ENCODE peak calls at places on chromosome 3, in ten cellular contexts. D is left cardiac atrium; A is HCT116; K is activated T-cell treated with anti-CD3 and anti-CD28 coated beads, Interleukin-2, amount 50 U/mL, for 72 hours; O is pancreas; F is left ventricle myocardium superior; Q is activated CD8-positive, alpha-beta memory T cell treated with anti-CD3 and anti-CD28 coated beads, Interleukin-2, amount 10 ng/mL, durations not matched to agents 7 days and 5 days; L is CD4-positive, CD25-positive, alpha-beta regulatory T cell; V is activated naive CD8-positive, alpha-beta T cell treated with anti-CD3 and anti-CD28 coated beads, Interleukin-2, amount 10 ng/mL, durations not matched to agents 7 days and 5 days; I is naive B cell. Y is an unnamed sample.

GRCh38 chr3:11306815-11307589 is 34.8 kb downstream of the ATG7 start:
- ATAC-seq in D (peak), A (no peak), K (peak), O (no peak), F (peak), Q (peak), L (peak), V (peak), I (no peak), Y (no peak)

GRCh38 chr3:48194446-48195071 is 6.3 kb upstream of the CDC25A start:
- ATAC-seq in D (peak), A (peak), K (no peak), O (peak), F (peak), Q (peak), L (no peak), V (no peak), I (no peak), Y (peak)

GRCh38 chr3:31406901-31407300 is 125.8 kb upstream of the STT3B start:
- ATAC-seq in D (no peak), A (no peak), K (no peak), O (no peak), F (no peak), Q (no peak), L (no peak), V (no peak), I (no peak), Y (no peak)

GRCh38 chr3:9770276-9770812 is 597 bp upstream of the CAMK1 start:
- ATAC-seq in D (peak), A (no peak), K (no peak), O (peak), F (peak), Q (no peak), L (no peak), V (no peak), I (no peak), Y (peak)

GRCh38 chr3:128113817-128114794 is 9.5 kb downstream of the RUVBL1 start:
- ATAC-seq in D (no peak), A (no peak), K (no peak), O (peak), F (peak), Q (peak), L (peak), V (no peak), I (peak), Y (no peak)

GRCh38 chr3:131444180-131444579 is 58.6 kb downstream of the MRPL3 start:
- ATAC-seq in D (no peak), A (no peak), K (no peak), O (no peak), F (no peak), Q (no peak), L (no peak), V (no peak), I (no peak), Y (no peak)

GRCh38 chr3:15810702-15811101 is 12.9 kb upstream of the ANKRD28 start:
- ATAC-seq in D (no peak), A (no peak), K (peak), O (peak), F (no peak), Q (peak), L (no peak), V (no peak), I (no peak), Y (no peak)

GRCh38 chr3:5160926-5161858 is 26.3 kb upstream of the EDEM1 start:
- ATAC-seq in D (no peak), A (peak), K (peak), O (no peak), F (peak), Q (peak), L (no peak), V (no peak), I (no peak), Y (no peak)

GRCh38 chr3:56323986-56324420 is 144.3 kb downstream of the ERC2 start:
- ATAC-seq in D (peak), A (peak), K (no peak), O (no peak), F (peak), Q (no peak), L (no peak), V (no peak), I (no peak), Y (peak)

GRCh38 chr3:20352547-20353164 is 166.7 kb upstream of the SGO1 start:
- ATAC-seq in D (no peak), A (no peak), K (no peak), O (no peak), F (no peak), Q (no peak), L (no peak), V (no peak), I (no peak), Y (no peak)

GRCh38 chr3:171827836-171828458 is 15.2 kb upstream of the TMEM212 start:
- ATAC-seq in D (no peak), A (no peak), K (peak), O (no peak), F (no peak), Q (peak), L (peak), V (peak), I (no peak), Y (no peak)

GRCh38 chr3:133401374-133402135 is 1.7 kb downstream of the BFSP2 start:
- ATAC-seq in D (peak), A (no peak), K (no peak), O (peak), F (peak), Q (no peak), L (no peak), V (no peak), I (no peak), Y (no peak)

GRCh38 chr3:152557302-152557999 is 277.5 kb upstream of the P2RY1 start:
- ATAC-seq in D (no peak), A (no peak), K (no peak), O (no peak), F (peak), Q (no peak), L (no peak), V (no peak), I (no peak), Y (no peak)

GRCh38 chr3:133038089-133038730 is at the start of gene TMEM108:
- ATAC-seq in D (peak), A (no peak), K (peak), O (peak), F (peak), Q (peak), L (no peak), V (peak), I (no peak), Y (peak)

GRCh38 chr3:194561306-194561974 is 71.8 kb downstream of the TMEM44 start:
- ATAC-seq in D (no peak), A (no peak), K (peak), O (no peak), F (no peak), Q (no peak), L (no peak), V (no peak), I (no peak), Y (no peak)

GRCh38 chr3:14133188-14133800 is 8.4 kb downstream of the TMEM43 start:
- ATAC-seq in D (no peak), A (no peak), K (no peak), O (peak), F (no peak), Q (no peak), L (no peak), V (no peak), I (no peak), Y (peak)

GRCh38 chr3:134900482-134900881 is 105.4 kb downstream of the EPHB1 start:
- ATAC-seq in D (no peak), A (no peak), K (no peak), O (no peak), F (no peak), Q (no peak), L (no peak), V (no peak), I (no peak), Y (peak)

GRCh38 chr3:159058859-159059258 is 257.0 kb downstream of the MFSD1 start:
- ATAC-seq in D (no peak), A (no peak), K (no peak), O (no peak), F (no peak), Q (no peak), L (no peak), V (no peak), I (no peak), Y (no peak)